ENCODE peak calls at places on chromosomes 4 and X, in six cellular contexts. One of them, this sample, is unnamed.
A peak's percentile ranks its signal among the peaks of the same experiment; 100 is the strongest.

GRCh38 chrX:51332188-51332942 is at the start of gene NUDT10:
- DNase-seq in IMR-90: peak; percentile 10
- DNase-seq in fibroblast of lung: peak; percentile 58
- DNase-seq in body of pancreas: peak; percentile 12
- DNase-seq in A549: peak; percentile 12
- DNase-seq in heart left ventricle: peak; percentile 46
- DNase-seq in this sample: peak; percentile 17

GRCh38 chr4:80201326-80202151 is 4.2 kb downstream of the PRDM8 start:
- DNase-seq in fibroblast of lung: peak; percentile 78
- DNase-seq in body of pancreas: peak; percentile 38
- DNase-seq in A549: no peak
- DNase-seq in heart left ventricle: peak; percentile 78
- DNase-seq in IMR-90: peak; percentile 89
- DNase-seq in this sample: no peak

GRCh38 chr4:114659386-114660008 is 60.9 kb downstream of the UGT8 start:
- DNase-seq in body of pancreas: peak; percentile 68
- DNase-seq in fibroblast of lung: peak; percentile 64
- DNase-seq in A549: peak; percentile 66
- DNase-seq in heart left ventricle: peak; percentile 31
- DNase-seq in IMR-90: peak; percentile 64
- DNase-seq in this sample: peak; percentile 8

GRCh38 chr4:35525192-35525978 is 718.9 kb downstream of the ARAP2 start:
- DNase-seq in A549: no peak
- DNase-seq in heart left ventricle: no peak
- DNase-seq in fibroblast of lung: no peak
- DNase-seq in body of pancreas: no peak
- DNase-seq in IMR-90: no peak
- DNase-seq in this sample: no peak

GRCh38 chrX:110280954-110281353 is 36.9 kb downstream of the AMMECR1 start:
- DNase-seq in body of pancreas: no peak
- DNase-seq in heart left ventricle: no peak
- DNase-seq in A549: no peak
- DNase-seq in fibroblast of lung: peak; percentile 65
- DNase-seq in IMR-90: peak; percentile 58
- DNase-seq in this sample: no peak

GRCh38 chr4:74855879-74856278 is 61.6 kb upstream of the BTC start:
- DNase-seq in fibroblast of lung: peak; percentile 15
- DNase-seq in body of pancreas: no peak
- DNase-seq in heart left ventricle: no peak
- DNase-seq in A549: no peak
- DNase-seq in IMR-90: no peak
- DNase-seq in this sample: no peak

GRCh38 chr4:1337376-1337831 is 9.6 kb upstream of the UVSSA start:
- DNase-seq in heart left ventricle: no peak
- DNase-seq in IMR-90: peak; percentile 51
- DNase-seq in body of pancreas: no peak
- DNase-seq in fibroblast of lung: no peak
- DNase-seq in A549: no peak
- DNase-seq in this sample: no peak

GRCh38 chr4:1010522-1011021 is 854 bp upstream of the FGFRL1 start:
- DNase-seq in heart left ventricle: peak; percentile 72
- DNase-seq in fibroblast of lung: peak; percentile 72
- DNase-seq in A549: peak; percentile 83
- DNase-seq in IMR-90: peak; percentile 68
- DNase-seq in body of pancreas: peak; percentile 59
- DNase-seq in this sample: peak; percentile 65

GRCh38 chr4:127965803-127966175 is 583 bp downstream of the ABHD18 start:
- DNase-seq in body of pancreas: peak; percentile 77
- DNase-seq in A549: peak; percentile 42
- DNase-seq in IMR-90: peak; percentile 20
- DNase-seq in fibroblast of lung: peak; percentile 21
- DNase-seq in heart left ventricle: peak; percentile 51
- DNase-seq in this sample: peak; percentile 44

GRCh38 chr4:184313058-184313709 is 95.5 kb upstream of the ENPP6 start:
- DNase-seq in body of pancreas: no peak
- DNase-seq in IMR-90: no peak
- DNase-seq in heart left ventricle: no peak
- DNase-seq in A549: no peak
- DNase-seq in fibroblast of lung: no peak
- DNase-seq in this sample: no peak

GRCh38 chrX:1468250-1468772 is 15.6 kb upstream of the ASMTL start:
- DNase-seq in A549: peak; percentile 52
- DNase-seq in body of pancreas: no peak
- DNase-seq in heart left ventricle: no peak
- DNase-seq in fibroblast of lung: peak; percentile 59
- DNase-seq in IMR-90: no peak
- DNase-seq in this sample: peak; percentile 3

GRCh38 chr4:158885564-158885963 is 116.7 kb downstream of the FNIP2 start:
- DNase-seq in A549: no peak
- DNase-seq in IMR-90: no peak
- DNase-seq in fibroblast of lung: no peak
- DNase-seq in body of pancreas: no peak
- DNase-seq in heart left ventricle: no peak
- DNase-seq in this sample: no peak

GRCh38 chr4:106497271-106497670 is 128.7 kb upstream of the GIMD1 start:
- DNase-seq in body of pancreas: no peak
- DNase-seq in IMR-90: no peak
- DNase-seq in A549: no peak
- DNase-seq in heart left ventricle: no peak
- DNase-seq in fibroblast of lung: peak; percentile 0
- DNase-seq in this sample: no peak

GRCh38 chr4:48341776-48342558 is 638 bp downstream of the SLAIN2 start:
- DNase-seq in A549: no peak
- DNase-seq in heart left ventricle: peak; percentile 61
- DNase-seq in fibroblast of lung: peak; percentile 51
- DNase-seq in body of pancreas: peak; percentile 62
- DNase-seq in IMR-90: peak; percentile 28
- DNase-seq in this sample: peak; percentile 63

GRCh38 chrX:117743469-117744251 is 372.9 kb downstream of the KLHL13 start:
- DNase-seq in body of pancreas: peak; percentile 16
- DNase-seq in heart left ventricle: no peak
- DNase-seq in A549: peak; percentile 5
- DNase-seq in IMR-90: peak; percentile 1
- DNase-seq in fibroblast of lung: no peak
- DNase-seq in this sample: no peak

GRCh38 chrX:21738145-21738949 is 19.6 kb downstream of the SMPX start:
- DNase-seq in IMR-90: no peak
- DNase-seq in heart left ventricle: no peak
- DNase-seq in fibroblast of lung: peak; percentile 31
- DNase-seq in body of pancreas: no peak
- DNase-seq in A549: peak; percentile 2
- DNase-seq in this sample: no peak

GRCh38 chrX:10769165-10769564 is 148.8 kb upstream of the MID1 start:
- DNase-seq in IMR-90: peak; percentile 35
- DNase-seq in body of pancreas: no peak
- DNase-seq in A549: peak; percentile 46
- DNase-seq in fibroblast of lung: peak; percentile 36
- DNase-seq in heart left ventricle: no peak
- DNase-seq in this sample: no peak

GRCh38 chr4:147843162-147843561 is 111.3 kb downstream of the ARHGAP10 start:
- DNase-seq in IMR-90: no peak
- DNase-seq in A549: peak; percentile 30
- DNase-seq in fibroblast of lung: no peak
- DNase-seq in heart left ventricle: no peak
- DNase-seq in body of pancreas: no peak
- DNase-seq in this sample: no peak

DNA sequence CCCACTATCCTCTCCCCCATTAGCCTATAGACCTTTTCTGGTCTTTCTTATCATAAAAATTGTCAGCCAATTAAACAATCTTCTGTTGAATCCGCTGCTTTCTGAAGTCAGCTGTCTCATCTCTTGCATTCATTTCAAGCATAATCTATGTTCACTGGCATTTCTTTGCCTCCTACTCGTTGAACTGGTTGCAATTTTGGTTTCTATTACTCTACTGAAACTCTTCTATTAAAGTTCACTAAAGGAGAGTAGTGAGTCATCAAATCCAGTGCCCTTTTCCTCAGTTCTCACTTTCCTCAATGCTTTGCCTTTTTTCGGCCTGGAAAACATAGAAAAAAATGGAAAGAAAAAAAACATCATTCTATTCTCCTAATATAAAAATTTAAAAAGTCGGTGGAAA is 23.9 kb upstream of the CXCL13 start:
- DNase-seq in IMR-90: no peak
- DNase-seq in heart left ventricle: no peak
- DNase-seq in A549: no peak
- DNase-seq in fibroblast of lung: peak; percentile 43
- DNase-seq in body of pancreas: no peak
- DNase-seq in this sample: no peak
- H3K4me1 ChIP-seq in IMR-90: peaks cover 7% of the 10 kb centered on the region
- H3K4me1 ChIP-seq in heart left ventricle: no peaks in the 10 kb centered on the region
- H3K4me1 ChIP-seq in A549: peaks cover 16% of the 10 kb centered on the region
- H3K4me1 ChIP-seq in fibroblast of lung: peaks cover 6% of the 10 kb centered on the region
- H3K4me1 ChIP-seq in body of pancreas: peaks cover 4% of the 10 kb centered on the region
- H3K4me1 ChIP-seq in this sample: no peaks in the 10 kb centered on the region

DNA sequence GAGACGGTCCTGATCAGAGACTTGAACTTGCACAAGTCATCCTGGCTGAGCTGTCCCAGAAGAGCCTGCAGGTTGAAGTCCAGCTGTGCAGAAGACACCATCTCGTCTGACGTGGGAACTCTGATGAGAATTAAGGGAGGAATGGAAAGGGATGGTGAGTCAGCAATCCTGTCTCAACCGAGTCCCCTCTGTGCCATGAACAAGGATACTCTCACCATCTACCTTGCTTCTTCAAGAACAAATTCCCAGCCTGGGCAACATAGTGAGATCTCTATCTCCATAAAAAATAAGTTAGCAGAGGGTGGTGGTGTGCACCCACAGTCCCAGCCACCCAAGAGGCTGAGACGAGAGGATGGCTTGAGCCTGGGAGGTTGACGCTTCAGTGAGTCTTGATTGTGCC is at the start of gene NLRP2B:
- DNase-seq in body of pancreas: no peak
- DNase-seq in IMR-90: no peak
- DNase-seq in heart left ventricle: no peak
- DNase-seq in A549: no peak
- DNase-seq in fibroblast of lung: no peak
- DNase-seq in this sample: no peak
- H3K9me3 ChIP-seq in body of pancreas: no peaks in the 10 kb centered on the region
- H3K9me3 ChIP-seq in IMR-90: peaks cover 5% of the 10 kb centered on the region
- H3K9me3 ChIP-seq in heart left ventricle: no peaks in the 10 kb centered on the region
- H3K9me3 ChIP-seq in A549: no peaks in the 10 kb centered on the region
- H3K9me3 ChIP-seq in fibroblast of lung: no peaks in the 10 kb centered on the region
- H3K9me3 ChIP-seq in this sample: no peaks in the 10 kb centered on the region

GRCh38 chr4:85937507-85937906 is 422.3 kb downstream of the MAPK10 start:
- DNase-seq in fibroblast of lung: no peak
- DNase-seq in body of pancreas: no peak
- DNase-seq in heart left ventricle: no peak
- DNase-seq in IMR-90: no peak
- DNase-seq in A549: no peak
- DNase-seq in this sample: no peak

GRCh38 chr4:85928775-85929585 is 430.9 kb downstream of the MAPK10 start:
- DNase-seq in body of pancreas: peak; percentile 55
- DNase-seq in fibroblast of lung: peak; percentile 75
- DNase-seq in A549: peak; percentile 68
- DNase-seq in IMR-90: peak; percentile 47
- DNase-seq in heart left ventricle: no peak
- DNase-seq in this sample: no peak

GRCh38 chr4:85933306-85933640 is 426.6 kb downstream of the MAPK10 start:
- DNase-seq in heart left ventricle: no peak
- DNase-seq in fibroblast of lung: no peak
- DNase-seq in A549: no peak
- DNase-seq in IMR-90: no peak
- DNase-seq in body of pancreas: no peak
- DNase-seq in this sample: no peak

GRCh38 chr4:85929926-85930325 is 429.9 kb downstream of the MAPK10 start:
- DNase-seq in body of pancreas: peak; percentile 49
- DNase-seq in heart left ventricle: no peak
- DNase-seq in fibroblast of lung: no peak
- DNase-seq in IMR-90: no peak
- DNase-seq in A549: peak; percentile 18
- DNase-seq in this sample: no peak

GRCh38 chr4:85932371-85933305 is 427.2 kb downstream of the MAPK10 start:
- DNase-seq in A549: no peak
- DNase-seq in IMR-90: no peak
- DNase-seq in fibroblast of lung: peak; percentile 72
- DNase-seq in heart left ventricle: no peak
- DNase-seq in body of pancreas: no peak
- DNase-seq in this sample: no peak
- H3K4me1 ChIP-seq in A549: peaks cover 43% of the 10 kb centered on the region
- H3K4me1 ChIP-seq in IMR-90: peaks cover 10% of the 10 kb centered on the region
- H3K4me1 ChIP-seq in fibroblast of lung: peaks cover 2% of the 10 kb centered on the region
- H3K4me1 ChIP-seq in heart left ventricle: peaks cover 51% of the 10 kb centered on the region
- H3K4me1 ChIP-seq in body of pancreas: peaks cover 69% of the 10 kb centered on the region
- H3K4me1 ChIP-seq in this sample: peaks cover 66% of the 10 kb centered on the region

GRCh38 chr4:58274553-58274952 is 1164.4 kb upstream of the IGFBP7 start:
- DNase-seq in body of pancreas: no peak
- DNase-seq in IMR-90: no peak
- DNase-seq in fibroblast of lung: no peak
- DNase-seq in A549: peak; percentile 3
- DNase-seq in heart left ventricle: no peak
- DNase-seq in this sample: no peak

DNA sequence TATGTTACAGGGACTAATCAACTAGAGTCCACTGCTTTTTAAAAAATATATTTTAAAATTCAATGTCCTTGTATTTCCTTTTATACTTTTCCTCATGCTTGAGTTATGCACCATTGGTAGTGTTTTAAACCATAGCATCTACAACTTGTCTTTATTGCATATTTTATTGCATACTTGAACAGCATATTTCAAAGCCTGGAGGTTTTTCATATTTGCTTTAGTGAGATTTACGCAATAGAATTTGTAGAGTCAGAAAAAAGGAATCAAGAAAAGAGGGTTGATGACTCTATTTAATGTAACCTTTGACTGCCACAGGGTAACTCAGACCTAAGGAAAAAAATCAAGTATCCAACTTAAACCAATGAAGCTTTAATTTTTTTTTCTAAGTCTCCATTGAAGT is 1165.7 kb upstream of the IGFBP7 start:
- DNase-seq in body of pancreas: no peak
- DNase-seq in A549: peak; percentile 36
- DNase-seq in heart left ventricle: no peak
- DNase-seq in fibroblast of lung: no peak
- DNase-seq in IMR-90: no peak
- DNase-seq in this sample: no peak
- H3K9me3 ChIP-seq in body of pancreas: no peaks in the 10 kb centered on the region
- H3K9me3 ChIP-seq in A549: no peaks in the 10 kb centered on the region
- H3K9me3 ChIP-seq in heart left ventricle: no peaks in the 10 kb centered on the region
- H3K9me3 ChIP-seq in fibroblast of lung: no peaks in the 10 kb centered on the region
- H3K9me3 ChIP-seq in IMR-90: peaks cover under 1% of the 10 kb centered on the region
- H3K9me3 ChIP-seq in this sample: no peaks in the 10 kb centered on the region

GRCh38 chrX:2708601-2709200 is 17.6 kb downstream of the CD99 start:
- DNase-seq in heart left ventricle: peak; percentile 45
- DNase-seq in A549: no peak
- DNase-seq in fibroblast of lung: no peak
- DNase-seq in IMR-90: no peak
- DNase-seq in body of pancreas: no peak
- DNase-seq in this sample: no peak
- H3K4me1 ChIP-seq in heart left ventricle: peaks cover 83% of the 10 kb centered on the region
- H3K4me1 ChIP-seq in A549: peaks cover 56% of the 10 kb centered on the region
- H3K4me1 ChIP-seq in fibroblast of lung: peaks cover 35% of the 10 kb centered on the region
- H3K4me1 ChIP-seq in IMR-90: peaks cover 23% of the 10 kb centered on the region
- H3K4me1 ChIP-seq in body of pancreas: peaks cover 56% of the 10 kb centered on the region
- H3K4me1 ChIP-seq in this sample: peaks cover 66% of the 10 kb centered on the region